ENCODE peak calls at places on chromosomes 6 and 20, in nine cellular contexts. One of them, this sample, is unnamed.

GRCh38 chr20:3973705-3974104 is 41.7 kb downstream of the RNF24 start:
- DNase-seq in erythroblast: no peak
- DNase-seq in fibroblast of lung: no peak
- DNase-seq in activated naive CD8-positive, alpha-beta T cell treated with anti-CD3 and anti-CD28 coated beads, Interleukin-2, amount 10 ng/mL, durations not matched to agents 7 days and 5 days: no peak
- DNase-seq in amniotic stem cell: no peak
- DNase-seq in astrocyte of the spinal cord: no peak
- DNase-seq in BJ: no peak
- DNase-seq in HCT116: no peak
- DNase-seq in D341Med: no peak
- DNase-seq in this sample: no peak

GRCh38 chr6:25223421-25224052 is 55.6 kb upstream of the CARMIL1 start:
- DNase-seq in erythroblast: peak; percentile 68
- DNase-seq in fibroblast of lung: peak; percentile 78
- DNase-seq in activated naive CD8-positive, alpha-beta T cell treated with anti-CD3 and anti-CD28 coated beads, Interleukin-2, amount 10 ng/mL, durations not matched to agents 7 days and 5 days: peak; percentile 63
- DNase-seq in amniotic stem cell: peak; percentile 52
- DNase-seq in astrocyte of the spinal cord: peak; percentile 75
- DNase-seq in BJ: no peak
- DNase-seq in HCT116: peak; percentile 61
- DNase-seq in D341Med: peak; percentile 64
- DNase-seq in this sample: peak; percentile 48

GRCh38 chr6:75436869-75437268 is 56.7 kb downstream of the FILIP1 start:
- DNase-seq in erythroblast: no peak
- DNase-seq in fibroblast of lung: no peak
- DNase-seq in activated naive CD8-positive, alpha-beta T cell treated with anti-CD3 and anti-CD28 coated beads, Interleukin-2, amount 10 ng/mL, durations not matched to agents 7 days and 5 days: no peak
- DNase-seq in amniotic stem cell: no peak
- DNase-seq in astrocyte of the spinal cord: no peak
- DNase-seq in BJ: no peak
- DNase-seq in HCT116: no peak
- DNase-seq in D341Med: no peak
- DNase-seq in this sample: no peak

GRCh38 chr6:104908031-104908430 is 48.3 kb upstream of the HACE1 start:
- DNase-seq in erythroblast: no peak
- DNase-seq in fibroblast of lung: no peak
- DNase-seq in activated naive CD8-positive, alpha-beta T cell treated with anti-CD3 and anti-CD28 coated beads, Interleukin-2, amount 10 ng/mL, durations not matched to agents 7 days and 5 days: no peak
- DNase-seq in amniotic stem cell: no peak
- DNase-seq in astrocyte of the spinal cord: no peak
- DNase-seq in BJ: no peak
- DNase-seq in HCT116: no peak
- DNase-seq in D341Med: no peak
- DNase-seq in this sample: no peak

GRCh38 chr20:61118429-61119224 is 133.4 kb upstream of the CDH4 start:
- DNase-seq in erythroblast: no peak
- DNase-seq in fibroblast of lung: peak; percentile 21
- DNase-seq in activated naive CD8-positive, alpha-beta T cell treated with anti-CD3 and anti-CD28 coated beads, Interleukin-2, amount 10 ng/mL, durations not matched to agents 7 days and 5 days: no peak
- DNase-seq in amniotic stem cell: no peak
- DNase-seq in astrocyte of the spinal cord: peak; percentile 47
- DNase-seq in BJ: no peak
- DNase-seq in HCT116: no peak
- DNase-seq in D341Med: no peak
- DNase-seq in this sample: no peak

GRCh38 chr20:10673176-10673830 is 496 bp downstream of the JAG1 start:
- DNase-seq in erythroblast: peak; percentile 56
- DNase-seq in fibroblast of lung: no peak
- DNase-seq in activated naive CD8-positive, alpha-beta T cell treated with anti-CD3 and anti-CD28 coated beads, Interleukin-2, amount 10 ng/mL, durations not matched to agents 7 days and 5 days: peak; percentile 66
- DNase-seq in amniotic stem cell: no peak
- DNase-seq in astrocyte of the spinal cord: no peak
- DNase-seq in BJ: no peak
- DNase-seq in HCT116: no peak
- DNase-seq in D341Med: peak; percentile 77
- DNase-seq in this sample: no peak

GRCh38 chr20:2149507-2149906 is 47.9 kb downstream of the STK35 start:
- DNase-seq in erythroblast: no peak
- DNase-seq in fibroblast of lung: peak; percentile 14
- DNase-seq in activated naive CD8-positive, alpha-beta T cell treated with anti-CD3 and anti-CD28 coated beads, Interleukin-2, amount 10 ng/mL, durations not matched to agents 7 days and 5 days: no peak
- DNase-seq in amniotic stem cell: no peak
- DNase-seq in astrocyte of the spinal cord: no peak
- DNase-seq in BJ: no peak
- DNase-seq in HCT116: no peak
- DNase-seq in D341Med: no peak
- DNase-seq in this sample: no peak

GRCh38 chr6:46170357-46171289 is at the start of gene ENPP5:
- DNase-seq in erythroblast: peak; percentile 32
- DNase-seq in fibroblast of lung: peak; percentile 12
- DNase-seq in activated naive CD8-positive, alpha-beta T cell treated with anti-CD3 and anti-CD28 coated beads, Interleukin-2, amount 10 ng/mL, durations not matched to agents 7 days and 5 days: peak; percentile 67
- DNase-seq in amniotic stem cell: no peak
- DNase-seq in astrocyte of the spinal cord: no peak
- DNase-seq in BJ: no peak
- DNase-seq in HCT116: peak; percentile 87
- DNase-seq in D341Med: peak; percentile 83
- DNase-seq in this sample: no peak

GRCh38 chr20:32830437-32830836 is 10.7 kb downstream of the MAPRE1 start:
- DNase-seq in erythroblast: no peak
- DNase-seq in fibroblast of lung: peak; percentile 53
- DNase-seq in activated naive CD8-positive, alpha-beta T cell treated with anti-CD3 and anti-CD28 coated beads, Interleukin-2, amount 10 ng/mL, durations not matched to agents 7 days and 5 days: no peak
- DNase-seq in amniotic stem cell: no peak
- DNase-seq in astrocyte of the spinal cord: peak; percentile 44
- DNase-seq in BJ: no peak
- DNase-seq in HCT116: no peak
- DNase-seq in D341Med: no peak
- DNase-seq in this sample: peak; percentile 96

GRCh38 chr6:112365952-112366351 is 18.8 kb downstream of the RFPL4B start:
- DNase-seq in erythroblast: no peak
- DNase-seq in fibroblast of lung: no peak
- DNase-seq in activated naive CD8-positive, alpha-beta T cell treated with anti-CD3 and anti-CD28 coated beads, Interleukin-2, amount 10 ng/mL, durations not matched to agents 7 days and 5 days: no peak
- DNase-seq in amniotic stem cell: no peak
- DNase-seq in astrocyte of the spinal cord: no peak
- DNase-seq in BJ: no peak
- DNase-seq in HCT116: no peak
- DNase-seq in D341Med: no peak
- DNase-seq in this sample: no peak

GRCh38 chr6:30135757-30136156 is at the start of gene TRIM40:
- DNase-seq in erythroblast: no peak
- DNase-seq in fibroblast of lung: no peak
- DNase-seq in activated naive CD8-positive, alpha-beta T cell treated with anti-CD3 and anti-CD28 coated beads, Interleukin-2, amount 10 ng/mL, durations not matched to agents 7 days and 5 days: no peak
- DNase-seq in amniotic stem cell: no peak
- DNase-seq in astrocyte of the spinal cord: no peak
- DNase-seq in BJ: no peak
- DNase-seq in HCT116: no peak
- DNase-seq in D341Med: no peak
- DNase-seq in this sample: no peak

GRCh38 chr6:110625883-110626282 is 149.5 kb upstream of the SLC22A16 start:
- DNase-seq in erythroblast: no peak
- DNase-seq in fibroblast of lung: peak; percentile 21
- DNase-seq in activated naive CD8-positive, alpha-beta T cell treated with anti-CD3 and anti-CD28 coated beads, Interleukin-2, amount 10 ng/mL, durations not matched to agents 7 days and 5 days: no peak
- DNase-seq in amniotic stem cell: no peak
- DNase-seq in astrocyte of the spinal cord: peak; percentile 29
- DNase-seq in BJ: no peak
- DNase-seq in HCT116: no peak
- DNase-seq in D341Med: no peak
- DNase-seq in this sample: no peak

GRCh38 chr6:30876039-30876730 is 8.1 kb upstream of the DDR1 start:
- DNase-seq in erythroblast: no peak
- DNase-seq in fibroblast of lung: peak; percentile 76
- DNase-seq in activated naive CD8-positive, alpha-beta T cell treated with anti-CD3 and anti-CD28 coated beads, Interleukin-2, amount 10 ng/mL, durations not matched to agents 7 days and 5 days: no peak
- DNase-seq in amniotic stem cell: no peak
- DNase-seq in astrocyte of the spinal cord: peak; percentile 89
- DNase-seq in BJ: no peak
- DNase-seq in HCT116: peak; percentile 56
- DNase-seq in D341Med: no peak
- DNase-seq in this sample: peak; percentile 25

GRCh38 chr6:7051780-7052440 is 55.9 kb upstream of the RREB1 start:
- DNase-seq in erythroblast: peak; percentile 70
- DNase-seq in fibroblast of lung: peak; percentile 37
- DNase-seq in activated naive CD8-positive, alpha-beta T cell treated with anti-CD3 and anti-CD28 coated beads, Interleukin-2, amount 10 ng/mL, durations not matched to agents 7 days and 5 days: peak; percentile 57
- DNase-seq in amniotic stem cell: no peak
- DNase-seq in astrocyte of the spinal cord: peak; percentile 37
- DNase-seq in BJ: no peak
- DNase-seq in HCT116: no peak
- DNase-seq in D341Med: peak; percentile 78
- DNase-seq in this sample: peak; percentile 24

GRCh38 chr6:71665931-71666330 is 220.4 kb upstream of the RIMS1 start:
- DNase-seq in erythroblast: no peak
- DNase-seq in fibroblast of lung: no peak
- DNase-seq in activated naive CD8-positive, alpha-beta T cell treated with anti-CD3 and anti-CD28 coated beads, Interleukin-2, amount 10 ng/mL, durations not matched to agents 7 days and 5 days: no peak
- DNase-seq in amniotic stem cell: no peak
- DNase-seq in astrocyte of the spinal cord: no peak
- DNase-seq in BJ: no peak
- DNase-seq in HCT116: no peak
- DNase-seq in D341Med: no peak
- DNase-seq in this sample: no peak

GRCh38 chr20:52305029-52305645 is 113.6 kb upstream of the ZFP64 start:
- DNase-seq in erythroblast: no peak
- DNase-seq in fibroblast of lung: no peak
- DNase-seq in activated naive CD8-positive, alpha-beta T cell treated with anti-CD3 and anti-CD28 coated beads, Interleukin-2, amount 10 ng/mL, durations not matched to agents 7 days and 5 days: no peak
- DNase-seq in amniotic stem cell: no peak
- DNase-seq in astrocyte of the spinal cord: no peak
- DNase-seq in BJ: no peak
- DNase-seq in HCT116: no peak
- DNase-seq in D341Med: no peak
- DNase-seq in this sample: no peak

GRCh38 chr6:35140991-35141720 is at the start of gene TCP11:
- DNase-seq in erythroblast: peak; percentile 49
- DNase-seq in fibroblast of lung: no peak
- DNase-seq in activated naive CD8-positive, alpha-beta T cell treated with anti-CD3 and anti-CD28 coated beads, Interleukin-2, amount 10 ng/mL, durations not matched to agents 7 days and 5 days: peak; percentile 57
- DNase-seq in amniotic stem cell: no peak
- DNase-seq in astrocyte of the spinal cord: no peak
- DNase-seq in BJ: no peak
- DNase-seq in HCT116: no peak
- DNase-seq in D341Med: no peak
- DNase-seq in this sample: no peak

GRCh38 chr20:10469599-10469998 is 34.5 kb downstream of the SLX4IP start:
- DNase-seq in erythroblast: peak; percentile 77
- DNase-seq in fibroblast of lung: peak; percentile 92
- DNase-seq in activated naive CD8-positive, alpha-beta T cell treated with anti-CD3 and anti-CD28 coated beads, Interleukin-2, amount 10 ng/mL, durations not matched to agents 7 days and 5 days: no peak
- DNase-seq in amniotic stem cell: peak; percentile 22
- DNase-seq in astrocyte of the spinal cord: peak; percentile 93
- DNase-seq in BJ: peak; percentile 55
- DNase-seq in HCT116: peak; percentile 46
- DNase-seq in D341Med: peak; percentile 59
- DNase-seq in this sample: peak; percentile 85

GRCh38 chr6:113805836-113806500 is 51.2 kb upstream of the MARCKS start:
- DNase-seq in erythroblast: no peak
- DNase-seq in fibroblast of lung: no peak
- DNase-seq in activated naive CD8-positive, alpha-beta T cell treated with anti-CD3 and anti-CD28 coated beads, Interleukin-2, amount 10 ng/mL, durations not matched to agents 7 days and 5 days: no peak
- DNase-seq in amniotic stem cell: no peak
- DNase-seq in astrocyte of the spinal cord: no peak
- DNase-seq in BJ: no peak
- DNase-seq in HCT116: no peak
- DNase-seq in D341Med: no peak
- DNase-seq in this sample: no peak

GRCh38 chr6:20319520-20320357 is 81.9 kb upstream of the E2F3 start:
- DNase-seq in erythroblast: peak; percentile 63
- DNase-seq in fibroblast of lung: no peak
- DNase-seq in activated naive CD8-positive, alpha-beta T cell treated with anti-CD3 and anti-CD28 coated beads, Interleukin-2, amount 10 ng/mL, durations not matched to agents 7 days and 5 days: peak; percentile 83
- DNase-seq in amniotic stem cell: no peak
- DNase-seq in astrocyte of the spinal cord: no peak
- DNase-seq in BJ: no peak
- DNase-seq in HCT116: no peak
- DNase-seq in D341Med: no peak
- DNase-seq in this sample: peak; percentile 99

GRCh38 chr6:151641028-151641427 is 147.2 kb downstream of the CCDC170 start:
- DNase-seq in erythroblast: no peak
- DNase-seq in fibroblast of lung: no peak
- DNase-seq in activated naive CD8-positive, alpha-beta T cell treated with anti-CD3 and anti-CD28 coated beads, Interleukin-2, amount 10 ng/mL, durations not matched to agents 7 days and 5 days: no peak
- DNase-seq in amniotic stem cell: no peak
- DNase-seq in astrocyte of the spinal cord: no peak
- DNase-seq in BJ: no peak
- DNase-seq in HCT116: no peak
- DNase-seq in D341Med: no peak
- DNase-seq in this sample: no peak

GRCh38 chr6:7315684-7316366 is 2.8 kb upstream of the SSR1 start:
- DNase-seq in erythroblast: no peak
- DNase-seq in fibroblast of lung: no peak
- DNase-seq in activated naive CD8-positive, alpha-beta T cell treated with anti-CD3 and anti-CD28 coated beads, Interleukin-2, amount 10 ng/mL, durations not matched to agents 7 days and 5 days: no peak
- DNase-seq in amniotic stem cell: no peak
- DNase-seq in astrocyte of the spinal cord: no peak
- DNase-seq in BJ: no peak
- DNase-seq in HCT116: no peak
- DNase-seq in D341Med: no peak
- DNase-seq in this sample: no peak

GRCh38 chr20:43914697-43915208 is at the start of gene TOX2:
- DNase-seq in erythroblast: no peak
- DNase-seq in fibroblast of lung: peak; percentile 49
- DNase-seq in activated naive CD8-positive, alpha-beta T cell treated with anti-CD3 and anti-CD28 coated beads, Interleukin-2, amount 10 ng/mL, durations not matched to agents 7 days and 5 days: peak; percentile 60
- DNase-seq in amniotic stem cell: no peak
- DNase-seq in astrocyte of the spinal cord: no peak
- DNase-seq in BJ: no peak
- DNase-seq in HCT116: no peak
- DNase-seq in D341Med: peak; percentile 74
- DNase-seq in this sample: no peak

GRCh38 chr6:133890941-133891813 is 2.3 kb downstream of the TCF21 start:
- DNase-seq in erythroblast: peak; percentile 3
- DNase-seq in fibroblast of lung: peak; percentile 81
- DNase-seq in activated naive CD8-positive, alpha-beta T cell treated with anti-CD3 and anti-CD28 coated beads, Interleukin-2, amount 10 ng/mL, durations not matched to agents 7 days and 5 days: peak; percentile 46
- DNase-seq in amniotic stem cell: no peak
- DNase-seq in astrocyte of the spinal cord: peak; percentile 54
- DNase-seq in BJ: no peak
- DNase-seq in HCT116: no peak
- DNase-seq in D341Med: peak; percentile 59
- DNase-seq in this sample: no peak